ENCODE peak calls at places on chromosomes 13 and 19, in nine cellular contexts. R is small intestine, I is PC-3, A is ascending aorta, M is left lung, L is cardiac muscle cell, E is mesendoderm, G is heart left ventricle, V is tibial artery. O is an unnamed sample. For H3K4me1, the result is how much of the 10 kb centered on the place peaks cover.

GRCh38 chr13:49219647-49220034 is 497 bp upstream of the MLNR start:
- DNase-seq in R (no peak), I (no peak), A (no peak), M (no peak), L (no peak), E (no peak), G (no peak), V (no peak), O (no peak)

GRCh38 chr19:31355330-31356289 is 6.4 kb upstream of the TSHZ3 start:
- DNase-seq in R (no peak), I (no peak), A (no peak), M (no peak), L (no peak), E (peak), G (no peak), V (no peak), O (peak)

GRCh38 chr13:81133066-81133465 is 792.1 kb upstream of the SPRY2 start:
- DNase-seq in R (no peak), I (peak), A (no peak), M (no peak), L (peak), E (no peak), G (no peak), V (no peak), O (no peak)

GRCh38 chr19:5165697-5166019 is 175.0 kb downstream of the PTPRS start:
- DNase-seq in R (no peak), I (no peak), A (no peak), M (no peak), L (no peak), E (no peak), G (no peak), V (no peak), O (no peak)

GRCh38 chr13:105333416-105333815 is 1202.0 kb downstream of the EFNB2 start:
- DNase-seq in R (no peak), I (no peak), A (no peak), M (no peak), L (no peak), E (no peak), G (no peak), V (no peak), O (no peak)

GRCh38 chr19:5567971-5568407 is 236 bp upstream of the TINCR start:
- DNase-seq in R (no peak), I (no peak), A (no peak), M (no peak), L (no peak), E (no peak), G (no peak), V (no peak), O (no peak)

GRCh38 chr13:44312131-44312530 is 61.5 kb upstream of the SERP2 start:
- DNase-seq in R (no peak), I (no peak), A (no peak), M (no peak), L (no peak), E (no peak), G (no peak), V (no peak), O (no peak)

GRCh38 chr19:35355851-35356460 is 2.3 kb upstream of the FFAR3 start:
- DNase-seq in R (no peak), I (no peak), A (no peak), M (no peak), L (peak), E (no peak), G (no peak), V (no peak), O (no peak)

GRCh38 chr19:35169226-35169995 is 14.9 kb downstream of the FXYD5 start:
- DNase-seq in R (no peak), I (no peak), A (no peak), M (no peak), L (no peak), E (no peak), G (no peak), V (no peak), O (no peak)

GRCh38 chr13:99636728-99637353 is 135.6 kb downstream of the TM9SF2 start:
- DNase-seq in R (no peak), I (no peak), A (no peak), M (no peak), L (no peak), E (no peak), G (no peak), V (no peak), O (no peak)

GRCh38 chr19:6227156-6227940 is 52.4 kb downstream of the MLLT1 start:
- DNase-seq in R (no peak), I (no peak), A (no peak), M (peak), L (no peak), E (no peak), G (no peak), V (no peak), O (no peak)

GRCh38 chr19:29706635-29707034 is 8.4 kb downstream of the C19orf12 start:
- DNase-seq in R (no peak), I (no peak), A (no peak), M (no peak), L (no peak), E (no peak), G (no peak), V (no peak), O (no peak)

GRCh38 chr19:29704562-29705558 is 10.2 kb downstream of the C19orf12 start:
- DNase-seq in R (no peak), I (no peak), A (no peak), M (no peak), L (no peak), E (no peak), G (no peak), V (no peak), O (no peak)

GRCh38 chr19:29711584-29712132 is 3.4 kb downstream of the C19orf12 start:
- DNase-seq in R (no peak), I (no peak), A (no peak), M (no peak), L (no peak), E (no peak), G (no peak), V (no peak), O (no peak)

GRCh38 chr19:29705706-29706105 is 9.4 kb downstream of the C19orf12 start:
- DNase-seq in R (no peak), I (no peak), A (no peak), M (peak), L (no peak), E (no peak), G (no peak), V (no peak), O (no peak)

DNA sequence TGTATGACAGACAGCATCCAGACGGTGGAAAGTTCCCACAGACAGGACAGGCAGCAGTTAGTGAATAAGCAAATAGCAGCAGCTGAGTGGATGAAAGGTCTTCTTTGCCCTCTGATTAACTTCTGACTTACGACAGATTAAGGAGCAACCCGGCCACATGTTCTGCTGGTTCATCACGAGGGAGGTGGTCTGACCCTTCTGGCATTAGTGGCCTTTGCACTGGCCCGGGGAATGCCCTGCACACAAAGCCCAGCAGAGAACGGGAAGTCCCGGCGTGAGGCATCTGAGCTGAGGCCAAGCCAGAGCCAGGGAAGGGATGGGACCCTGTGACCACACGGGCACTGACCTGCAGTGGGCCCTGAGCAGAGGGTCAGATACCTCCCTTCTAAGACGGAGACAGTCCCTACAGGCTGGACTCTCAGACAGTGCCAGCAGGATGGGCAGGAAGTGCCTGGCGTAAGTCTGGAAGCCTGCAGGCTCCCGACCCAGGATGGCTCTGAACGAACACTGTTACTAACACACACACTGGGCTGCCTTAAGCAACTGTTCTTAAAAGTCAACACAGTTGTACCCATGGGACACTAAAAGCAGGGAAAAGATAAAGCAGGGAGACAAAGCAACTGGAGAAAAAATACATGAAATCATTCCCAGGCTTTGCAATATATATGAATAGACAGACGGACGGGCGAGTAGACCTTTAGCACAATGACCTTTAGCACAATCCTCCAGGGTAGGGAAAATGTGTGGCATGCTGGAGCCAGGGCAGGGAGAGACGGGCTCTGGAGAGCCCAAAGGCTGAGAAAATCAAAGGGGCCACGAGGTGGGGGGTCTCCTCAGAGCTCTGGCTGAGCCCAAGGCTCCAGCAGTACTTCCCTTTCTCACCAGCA is 6.3 kb downstream of the C19orf12 start:
- DNase-seq in R (peak), I (no peak), A (no peak), M (peak), L (peak), E (no peak), G (peak), V (no peak), O (no peak)
- H3K4me1 ChIP-seq in R (under half), I (under half), A (under half), M (under half), L (under half), E (under half), G (under half), V (under half), O (under half)

DNA sequence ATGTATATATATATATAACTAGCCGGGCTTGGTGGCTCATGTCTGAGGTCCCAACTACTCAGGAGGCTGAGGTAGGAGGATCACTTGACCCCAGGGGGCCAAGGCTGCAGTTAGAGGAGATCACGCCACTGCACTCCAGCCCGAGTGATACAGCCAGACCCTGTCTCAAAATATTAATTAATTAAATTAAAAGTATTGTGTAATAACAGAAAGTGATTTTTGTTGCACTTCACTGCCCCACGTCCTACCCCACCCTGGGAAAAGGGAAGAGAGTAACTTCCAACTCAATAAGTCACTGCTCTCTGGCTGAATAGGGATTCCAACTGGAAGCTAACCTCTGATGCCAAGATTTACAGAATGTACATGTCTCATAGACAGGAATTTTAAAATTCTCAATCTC is 47.2 kb downstream of the ZNF611 start:
- DNase-seq in R (no peak), I (no peak), A (no peak), M (no peak), L (no peak), E (no peak), G (no peak), V (no peak), O (no peak)
- H3K27ac ChIP-seq in R (no peak), I (no peak), A (peak), M (no peak), L (no peak), E (no peak), G (no peak), V (no peak), O (no peak)

GRCh38 chr13:42113478-42113877 is 65.0 kb downstream of the DGKH start:
- DNase-seq in R (no peak), I (no peak), A (no peak), M (no peak), L (no peak), E (no peak), G (no peak), V (no peak), O (no peak)
- H3K4me1 ChIP-seq in R (under half), I (under half), A (under half), M (under half), L (under half), E (under half), G (under half), V (under half), O (under half)

GRCh38 chr19:18310118-18310909 is 12.6 kb downstream of the LSM4 start:
- DNase-seq in R (peak), I (no peak), A (no peak), M (no peak), L (no peak), E (no peak), G (no peak), V (no peak), O (no peak)
- H3K27ac ChIP-seq in R (peak), I (no peak), A (no peak), M (no peak), L (no peak), E (no peak), G (no peak), V (no peak), O (no peak)

GRCh38 chr13:26951581-26952177 is 191.1 kb upstream of the GPR12 start:
- DNase-seq in R (peak), I (no peak), A (no peak), M (no peak), L (no peak), E (no peak), G (no peak), V (no peak), O (no peak)
- H3K4me1 ChIP-seq in R (under half), I (under half), A (under half), M (under half), L (under half), E (under half), G (under half), V (under half), O (under half)

GRCh38 chr13:94415484-94415883 is 64.0 kb downstream of the DCT start:
- DNase-seq in R (no peak), I (no peak), A (no peak), M (no peak), L (no peak), E (peak), G (no peak), V (no peak), O (no peak)

GRCh38 chr13:94414141-94414540 is 65.3 kb downstream of the DCT start:
- DNase-seq in R (no peak), I (no peak), A (no peak), M (no peak), L (no peak), E (no peak), G (no peak), V (no peak), O (no peak)

GRCh38 chr13:94419304-94419943 is 60.1 kb downstream of the DCT start:
- DNase-seq in R (no peak), I (peak), A (no peak), M (no peak), L (peak), E (no peak), G (no peak), V (no peak), O (no peak)

GRCh38 chr13:94417294-94417693 is 62.2 kb downstream of the DCT start:
- DNase-seq in R (no peak), I (no peak), A (no peak), M (no peak), L (no peak), E (no peak), G (no peak), V (no peak), O (no peak)

GRCh38 chr13:94416454-94417080 is 62.9 kb downstream of the DCT start:
- DNase-seq in R (peak), I (peak), A (no peak), M (no peak), L (peak), E (peak), G (no peak), V (no peak), O (peak)
- H3K27ac ChIP-seq in R (no peak), I (no peak), A (no peak), M (no peak), L (no peak), E (no peak), G (no peak), V (no peak), O (no peak)

GRCh38 chr13:31947506-31947905 is 84.1 kb upstream of the FRY start:
- DNase-seq in R (no peak), I (no peak), A (no peak), M (no peak), L (no peak), E (no peak), G (no peak), V (no peak), O (no peak)
- H3K4me1 ChIP-seq in R (under half), I (under half), A (under half), M (under half), L (under half), E (under half), G (under half), V (under half), O (under half)

GRCh38 chr19:47694466-47695273 is 18.6 kb upstream of the EHD2 start:
- DNase-seq in R (no peak), I (no peak), A (no peak), M (peak), L (no peak), E (no peak), G (no peak), V (no peak), O (no peak)

GRCh38 chr19:47693903-47694302 is 19.3 kb upstream of the EHD2 start:
- DNase-seq in R (no peak), I (no peak), A (no peak), M (no peak), L (no peak), E (no peak), G (no peak), V (no peak), O (no peak)

GRCh38 chr19:47691090-47691489 is 22.1 kb upstream of the EHD2 start:
- DNase-seq in R (no peak), I (no peak), A (no peak), M (no peak), L (no peak), E (no peak), G (no peak), V (no peak), O (no peak)

GRCh38 chr19:47693489-47693888 is 19.7 kb upstream of the EHD2 start:
- DNase-seq in R (no peak), I (no peak), A (no peak), M (no peak), L (no peak), E (no peak), G (no peak), V (no peak), O (no peak)

GRCh38 chr19:47691782-47692181 is 21.4 kb upstream of the EHD2 start:
- DNase-seq in R (no peak), I (no peak), A (no peak), M (no peak), L (no peak), E (no peak), G (no peak), V (no peak), O (no peak)
- H3K27ac ChIP-seq in R (no peak), I (no peak), A (no peak), M (no peak), L (no peak), E (no peak), G (no peak), V (no peak), O (no peak)

DNA sequence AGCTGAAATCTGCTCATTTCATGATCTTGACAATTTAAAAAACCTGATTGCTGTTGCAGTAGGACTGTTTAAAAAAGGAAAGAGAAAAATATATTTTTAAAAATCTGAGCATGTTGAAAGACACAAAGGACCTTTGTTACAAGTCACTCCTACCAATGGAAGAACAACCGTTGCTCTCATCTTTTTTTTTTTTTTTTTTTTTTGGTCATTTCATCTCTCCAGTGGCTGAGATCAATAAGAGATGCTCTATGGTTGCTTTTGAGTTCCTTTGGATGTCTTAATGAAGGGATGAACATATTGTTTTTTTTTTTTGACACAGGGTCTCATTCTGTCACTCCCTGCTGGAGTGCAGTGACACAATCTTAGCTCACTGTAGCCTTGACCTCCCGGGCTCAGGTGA is 29.2 kb downstream of the LRCH1 start:
- DNase-seq in R (no peak), I (no peak), A (no peak), M (no peak), L (no peak), E (no peak), G (no peak), V (no peak), O (no peak)
- H3K4me1 ChIP-seq in R (under half), I (under half), A (half or more), M (under half), L (half or more), E (under half), G (half or more), V (half or more), O (under half)